ENCODE peak calls at places on chromosomes 7 and 10, in seven cellular contexts. X, I, N, G, S, A and H are unnamed samples.

GRCh38 chr7:24824400-24824799 is 67.1 kb upstream of the GSDME start:
- DNase-seq in X (no peak), I (no peak), N (no peak), G (no peak), S (no peak), A (no peak), H (no peak)

GRCh38 chr10:107583974-107584373 is 419.5 kb upstream of the SORCS1 start:
- DNase-seq in X (no peak), I (no peak), N (no peak), G (peak; percentile 27), S (no peak), A (no peak), H (no peak)

GRCh38 chr7:144391823-144392255 is 11.7 kb downstream of the NOBOX start:
- DNase-seq in X (peak; percentile 40), I (peak; percentile 48), N (no peak), G (peak; percentile 59), S (no peak), A (peak; percentile 52), H (no peak)

GRCh38 chr10:48633381-48634197 is 28.7 kb upstream of the ARHGAP22 start:
- DNase-seq in X (no peak), I (no peak), N (no peak), G (no peak), S (no peak), A (no peak), H (no peak)

GRCh38 chr10:80158598-80159127 is 26.1 kb downstream of the PLAC9 start:
- DNase-seq in X (peak; percentile 95), I (no peak), N (peak; percentile 75), G (peak; percentile 97), S (peak; percentile 92), A (no peak), H (peak; percentile 92)

GRCh38 chr7:81600608-81601007 is 169.2 kb downstream of the HGF start:
- DNase-seq in X (no peak), I (no peak), N (no peak), G (peak; percentile 94), S (no peak), A (no peak), H (no peak)

GRCh38 chr7:68015565-68016532 is 1019.2 kb downstream of the TYW1 start:
- DNase-seq in X (no peak), I (peak; percentile 49), N (no peak), G (no peak), S (no peak), A (no peak), H (no peak)

GRCh38 chr7:956031-956430 is 1.6 kb upstream of the ADAP1 start:
- DNase-seq in X (no peak), I (no peak), N (peak; percentile 34), G (no peak), S (no peak), A (no peak), H (peak; percentile 40)

GRCh38 chr7:81846398-81846797 is 76.6 kb upstream of the HGF start:
- DNase-seq in X (no peak), I (no peak), N (no peak), G (peak; percentile 90), S (no peak), A (peak; percentile 3), H (no peak)

GRCh38 chr7:44884553-44885393 is 557 bp downstream of the PURB start:
- DNase-seq in X (peak; percentile 42), I (peak; percentile 79), N (peak; percentile 77), G (peak; percentile 70), S (peak; percentile 19), A (no peak), H (peak; percentile 72)

GRCh38 chr10:47402681-47403301 is 18.7 kb upstream of the ZNF488 start:
- DNase-seq in X (peak; percentile 71), I (peak; percentile 93), N (peak; percentile 46), G (peak; percentile 86), S (peak; percentile 74), A (no peak), H (peak; percentile 69)

GRCh38 chr7:75039166-75039565 is 34.4 kb downstream of the RCC1L start:
- DNase-seq in X (no peak), I (no peak), N (no peak), G (no peak), S (no peak), A (no peak), H (no peak)

GRCh38 chr7:102898532-102898859 is 14.3 kb upstream of the LRRC17 start:
- DNase-seq in X (no peak), I (no peak), N (no peak), G (no peak), S (no peak), A (no peak), H (no peak)

GRCh38 chr7:124784879-124785818 is 19.6 kb upstream of the GPR37 start:
- DNase-seq in X (peak; percentile 27), I (peak; percentile 84), N (no peak), G (peak; percentile 55), S (peak; percentile 14), A (no peak), H (no peak)

GRCh38 chr7:147400221-147400689 is 1190.3 kb upstream of the C7orf33 start:
- DNase-seq in X (no peak), I (no peak), N (no peak), G (peak; percentile 80), S (peak; percentile 69), A (no peak), H (no peak)

GRCh38 chr7:127794135-127794534 is 142.1 kb downstream of the SND1 start:
- DNase-seq in X (no peak), I (no peak), N (no peak), G (no peak), S (no peak), A (no peak), H (no peak)